ENCODE peak calls at places on chromosome 10, in nine cellular contexts. X is NCI-H1105; Q is A549; Y is naive B cell; J is naive thymus-derived CD4-positive, alpha-beta T cell; R is RWPE1; V is iPS-NIHi11; P is HCT116; E is cerebellar nuclear complex. F is an unnamed sample.

GRCh38 chr10:58590152-58590551 is 77.5 kb downstream of the BICC1 start:
- DNase-seq in E (no peak), Q (peak; percentile 51), V (no peak), X (no peak), R (peak; percentile 51), Y (no peak), P (no peak), J (no peak), F (no peak)

GRCh38 chr10:123241391-123242141 is 87.4 kb downstream of the BUB3 start:
- DNase-seq in P (no peak), X (no peak), V (no peak), E (no peak), R (no peak), J (peak; percentile 90), Y (peak; percentile 51), Q (no peak), F (peak; percentile 31)

GRCh38 chr10:103982639-103983038 is 15.7 kb downstream of the SLK start:
- DNase-seq in Y (no peak), E (no peak), R (no peak), P (peak; percentile 34), Q (no peak), J (no peak), V (peak; percentile 36), X (no peak), F (peak; percentile 14)

GRCh38 chr10:130053561-130053960 is 57.1 kb downstream of the C10orf143 start:
- DNase-seq in X (no peak), V (no peak), R (no peak), J (no peak), Y (no peak), Q (no peak), P (no peak), E (no peak), F (no peak)

GRCh38 chr10:81002382-81002781 is 464.7 kb downstream of the SH2D4B start:
- DNase-seq in J (no peak), X (no peak), V (no peak), R (no peak), E (no peak), Y (no peak), Q (no peak), P (no peak), F (no peak)

GRCh38 chr10:3781458-3782098 is 3.4 kb downstream of the KLF6 start:
- DNase-seq in X (no peak), J (no peak), R (no peak), V (no peak), P (no peak), E (no peak), Y (no peak), Q (no peak), F (peak; percentile 27)

GRCh38 chr10:102752934-102753664 is 9.4 kb downstream of the WBP1L start:
- DNase-seq in R (no peak), J (no peak), X (no peak), Y (no peak), P (no peak), V (peak; percentile 55), Q (peak; percentile 46), E (no peak), F (peak; percentile 56)

GRCh38 chr10:85111271-85111670 is 782.9 kb downstream of the CCSER2 start:
- DNase-seq in E (no peak), V (no peak), X (no peak), Q (no peak), Y (no peak), R (no peak), P (no peak), J (no peak), F (no peak)

GRCh38 chr10:75538144-75538543 is 106.7 kb downstream of the LRMDA start:
- DNase-seq in V (peak; percentile 26), P (no peak), X (no peak), R (no peak), Y (no peak), J (no peak), Q (no peak), E (no peak), F (no peak)

GRCh38 chr10:70863470-70864160 is 24.8 kb downstream of the PCBD1 start:
- DNase-seq in E (no peak), Y (no peak), Q (no peak), X (no peak), P (no peak), J (no peak), R (no peak), V (no peak), F (no peak)

GRCh38 chr10:14787938-14788337 is 13.2 kb upstream of the FAM107B start:
- DNase-seq in Y (no peak), X (no peak), V (no peak), P (no peak), Q (no peak), R (no peak), E (no peak), J (no peak), F (no peak)

GRCh38 chr10:12501851-12502525 is 152.6 kb downstream of the CAMK1D start:
- DNase-seq in Q (no peak), V (no peak), R (no peak), E (no peak), P (no peak), J (no peak), X (no peak), Y (no peak), F (no peak)

GRCh38 chr10:34918060-34918840 is 103.2 kb upstream of the PARD3 start:
- DNase-seq in J (no peak), E (no peak), V (no peak), X (no peak), P (no peak), R (no peak), Y (no peak), Q (no peak), F (no peak)

GRCh38 chr10:29748109-29748650 is 113.4 kb upstream of the SVIL start:
- DNase-seq in R (no peak), X (no peak), Y (no peak), P (no peak), E (no peak), V (no peak), J (no peak), Q (no peak), F (no peak)

GRCh38 chr10:43292745-43293676 is 26.1 kb upstream of the RASGEF1A start:
- DNase-seq in P (peak; percentile 35), J (no peak), E (no peak), X (peak; percentile 11), Q (peak; percentile 64), Y (peak; percentile 18), V (peak; percentile 67), R (peak; percentile 55), F (peak; percentile 64)

GRCh38 chr10:119003572-119004289 is 25.8 kb upstream of the NANOS1 start:
- DNase-seq in E (no peak), P (no peak), X (no peak), Y (no peak), R (peak; percentile 52), V (no peak), Q (no peak), J (no peak), F (no peak)

GRCh38 chr10:113550365-113550764 is 2.5 kb upstream of the HABP2 start:
- DNase-seq in Y (no peak), V (no peak), X (no peak), E (no peak), J (no peak), Q (no peak), P (no peak), R (peak; percentile 64), F (no peak)

GRCh38 chr10:75658915-75659314 is 227.5 kb downstream of the LRMDA start:
- DNase-seq in V (no peak), P (no peak), X (no peak), R (no peak), Y (no peak), Q (no peak), J (no peak), E (no peak), F (no peak)

GRCh38 chr10:100009283-100009792 is 409 bp downstream of the DNMBP start:
- DNase-seq in Y (no peak), Q (peak; percentile 64), E (no peak), J (no peak), X (no peak), P (no peak), V (no peak), R (peak; percentile 55), F (no peak)

GRCh38 chr10:80170026-80170425 is 35.3 kb downstream of the ANXA11 start:
- DNase-seq in R (no peak), Q (no peak), V (no peak), J (no peak), X (no peak), E (no peak), Y (no peak), P (no peak), F (no peak)

GRCh38 chr10:84177541-84178386 is 4.2 kb downstream of the GPR15LG start:
- DNase-seq in Q (no peak), V (no peak), P (no peak), X (no peak), E (no peak), R (no peak), J (peak; percentile 52), Y (no peak), F (peak; percentile 70)

GRCh38 chr10:62317257-62317656 is 48.6 kb upstream of the RTKN2 start:
- DNase-seq in X (no peak), Q (no peak), J (no peak), Y (no peak), R (no peak), V (no peak), E (no peak), P (no peak), F (no peak)

GRCh38 chr10:32786968-32787367 is 171.1 kb downstream of the ITGB1 start:
- DNase-seq in E (no peak), Y (no peak), P (no peak), R (no peak), V (no peak), J (no peak), X (no peak), Q (no peak), F (no peak)

F was measured in OCI-LY7.